ENCODE peak calls at places on chromosomes 11 and 22, in four cellular contexts. S, L, D and N are unnamed samples.
A peak's percentile ranks its signal among the peaks of the same experiment; 100 is the strongest.

GRCh38 chr11:112016765-112017356 is 8.3 kb upstream of the DLAT start:
- DNase-seq in S (no peak), D (no peak), L (no peak), N (no peak)

GRCh38 chr11:119774180-119774763 is 45.3 kb upstream of the NECTIN1 start:
- DNase-seq in S (no peak), L (no peak), D (no peak), N (no peak)

GRCh38 chr22:43750751-43751150 is 61.4 kb downstream of the EFCAB6 start:
- DNase-seq in L (no peak), S (no peak), D (no peak), N (no peak)

GRCh38 chr11:32573228-32573627 is 10.4 kb upstream of the EIF3M start:
- DNase-seq in D (no peak), L (no peak), S (no peak), N (no peak)

GRCh38 chr22:17707526-17707925 is 66.7 kb downstream of the BID start:
- DNase-seq in D (no peak), L (no peak), S (no peak), N (no peak)

GRCh38 chr11:36342327-36342726 is 46.2 kb downstream of the PRR5L start:
- DNase-seq in S (no peak), L (no peak), D (no peak), N (no peak)

GRCh38 chr22:39317756-39318506 is 1.5 kb downstream of the RPL3 start:
- DNase-seq in S (no peak), L (no peak), D (no peak), N (no peak)

GRCh38 chr11:2944953-2945756 is 15.9 kb upstream of the PHLDA2 start:
- DNase-seq in S (peak; percentile 90), L (peak; percentile 39), D (peak; percentile 89), N (peak; percentile 95)

GRCh38 chr11:91220476-91221202 is 997.8 kb upstream of the CHORDC1 start:
- DNase-seq in S (no peak), L (no peak), D (no peak), N (no peak)

GRCh38 chr22:49627217-49628181 is 200.2 kb downstream of the BRD1 start:
- DNase-seq in S (no peak), D (no peak), L (no peak), N (no peak)

GRCh38 chr11:65366340-65366773 is 11.8 kb downstream of the TIGD3 start:
- DNase-seq in S (no peak), D (no peak), L (no peak), N (no peak)

GRCh38 chr11:113182288-113182687 is 132.1 kb upstream of the TTC12 start:
- DNase-seq in D (no peak), L (no peak), S (no peak), N (no peak)

GRCh38 chr22:28998681-28999080 is 63.0 kb downstream of the C22orf31 start:
- DNase-seq in D (no peak), S (no peak), L (no peak), N (no peak)

GRCh38 chr22:23070418-23071162 is at the start of gene GNAZ:
- DNase-seq in L (no peak), S (no peak), D (peak; percentile 45), N (peak; percentile 85)

GRCh38 chr22:32469799-32470212 is 4.8 kb upstream of the FBXO7 start:
- DNase-seq in L (no peak), D (no peak), S (no peak), N (no peak)

GRCh38 chr11:117374316-117374715 is 46.7 kb downstream of the CEP164 start:
- DNase-seq in S (no peak), D (no peak), L (no peak), N (no peak)

GRCh38 chr22:45154383-45154782 is 9.3 kb upstream of the NUP50 start:
- DNase-seq in D (no peak), S (no peak), L (no peak), N (no peak)

GRCh38 chr11:64144587-64145295 is 21.2 kb downstream of the MACROD1 start:
- DNase-seq in S (no peak), L (no peak), D (no peak), N (no peak)

GRCh38 chr22:50346415-50346945 is 3.4 kb downstream of the PPP6R2 start:
- DNase-seq in L (no peak), D (no peak), S (no peak), N (no peak)

GRCh38 chr22:37681001-37681424 is 5.1 kb upstream of the NOL12 start:
- DNase-seq in L (no peak), S (no peak), D (no peak), N (no peak)

GRCh38 chr11:8011981-8012444 is 24.9 kb downstream of the EIF3F start:
- DNase-seq in S (no peak), D (no peak), L (no peak), N (no peak)

DNA sequence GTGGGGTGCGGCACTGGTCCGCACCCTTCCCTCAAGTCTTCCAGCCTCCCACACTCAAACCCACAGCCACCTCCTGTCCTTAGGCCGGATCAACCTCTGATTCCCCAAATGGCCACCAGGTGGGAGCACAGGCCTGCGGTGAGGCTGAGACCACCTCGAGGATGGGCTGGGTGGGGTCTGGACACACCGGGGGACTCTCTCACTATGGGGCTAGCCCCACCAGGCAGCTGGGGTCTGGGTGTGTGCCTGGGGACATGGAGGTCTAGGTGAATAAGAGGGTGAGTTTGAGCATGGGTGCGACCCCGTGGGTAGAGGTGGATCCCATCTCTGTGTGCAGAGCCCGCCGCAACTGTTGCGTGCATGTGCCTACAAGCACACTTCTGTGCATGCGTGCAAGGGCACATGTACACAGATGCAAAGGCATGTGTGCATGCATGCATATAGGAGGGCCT is 32.6 kb downstream of the MYO18B start:
- DNase-seq in D (no peak), S (no peak), L (no peak), N (no peak)
- TF ChIP-seq CTCF in D (no peak), S (no peak), L (peak; percentile 90), N (no peak)

GRCh38 chr11:61830318-61831105 is 2.4 kb downstream of the FADS2 start:
- DNase-seq in D (no peak), S (no peak), L (no peak), N (no peak)
- H3K27ac ChIP-seq in D (no peak overlapping the region), S (peak overlapping the region; percentile 85), L (no peak overlapping the region), N (peak overlapping the region; percentile 35)

DNA sequence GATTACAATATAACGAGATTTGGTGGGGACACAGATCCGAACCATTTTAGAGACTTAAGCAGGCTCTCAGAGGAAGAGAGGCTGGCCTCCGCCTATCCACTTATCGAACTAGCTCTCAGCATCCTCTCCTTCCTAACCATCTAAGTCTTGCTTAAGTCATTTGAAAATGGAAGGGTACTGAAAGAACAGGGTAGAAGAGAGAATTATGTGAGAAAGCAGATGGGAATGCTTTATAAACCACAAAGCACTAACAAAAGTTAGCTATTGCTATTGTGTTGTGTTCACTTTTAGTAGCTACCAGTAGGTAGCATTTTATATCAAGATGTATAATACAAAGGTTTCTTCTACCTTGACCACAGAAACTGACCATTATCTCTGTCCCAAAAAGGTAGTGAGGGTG is 153.4 kb upstream of the CADM1 start:
- DNase-seq in D (no peak), S (no peak), L (no peak), N (no peak)
- TF ChIP-seq POLR2AphosphoS5 in D (no peak), S (no peak), L (no peak), N (no peak)

GRCh38 chr11:134046681-134047449 is 22.0 kb upstream of the JAM3 start:
- DNase-seq in S (no peak), L (no peak), D (no peak), N (no peak)

GRCh38 chr11:134048028-134048427 is 20.8 kb upstream of the JAM3 start:
- DNase-seq in L (no peak), S (no peak), D (no peak), N (no peak)

GRCh38 chr11:134047586-134047999 is 21.3 kb upstream of the JAM3 start:
- DNase-seq in S (no peak), L (no peak), D (no peak), N (no peak)

GRCh38 chr11:134044514-134045284 is 24.2 kb upstream of the JAM3 start:
- DNase-seq in D (no peak), L (no peak), S (no peak), N (no peak)

GRCh38 chr11:134045799-134046635 is 22.9 kb upstream of the JAM3 start:
- DNase-seq in S (no peak), L (no peak), D (no peak), N (no peak)
- TF ChIP-seq CTCF in S (peak; percentile 43), L (peak; percentile 73), D (no peak), N (peak; percentile 22)